ENCODE peak calls at places on chromosomes 3 and 15, in five cellular contexts. S is cardiac fibroblast, U is HFFc6, B is nephron progenitor cell, L is neural progenitor cell. F is an unnamed sample.

GRCh38 chr3:51557993-51558392 is 19.5 kb downstream of the RAD54L2 start:
- DNase-seq in S (no peak), U (no peak), B (no peak), L (no peak), F (no peak)

GRCh38 chr15:41501191-41501917 is 7.7 kb downstream of the ITPKA start:
- DNase-seq in S (no peak), U (no peak), B (peak), L (peak), F (no peak)

GRCh38 chr3:187746479-187747335 is 1.4 kb upstream of the BCL6 start:
- DNase-seq in S (peak), U (peak), B (no peak), L (peak), F (no peak)

GRCh38 chr3:125190781-125191180 is 21.8 kb downstream of the SLC12A8 start:
- DNase-seq in S (no peak), U (no peak), B (no peak), L (no peak), F (no peak)

GRCh38 chr3:59578129-59578528 is 528.3 kb upstream of the CFAP20DC start:
- DNase-seq in S (no peak), U (no peak), B (no peak), L (no peak), F (no peak)

GRCh38 chr3:52520141-52520667 is 13.5 kb downstream of the NT5DC2 start:
- DNase-seq in S (no peak), U (no peak), B (no peak), L (no peak), F (no peak)

GRCh38 chr3:9884555-9885165 is 4.6 kb upstream of the CIDEC start:
- DNase-seq in S (peak), U (peak), B (no peak), L (no peak), F (no peak)

GRCh38 chr3:156356537-156357363 is 198.2 kb downstream of the SSR3 start:
- DNase-seq in S (peak), U (no peak), B (no peak), L (no peak), F (no peak)

GRCh38 chr15:45855210-45855906 is 220.5 kb downstream of the SQOR start:
- DNase-seq in S (no peak), U (no peak), B (no peak), L (no peak), F (no peak)

GRCh38 chr15:58793862-58794261 is 22.8 kb downstream of the MINDY2 start:
- DNase-seq in S (peak), U (no peak), B (no peak), L (no peak), F (no peak)

GRCh38 chr15:78597583-78597982 is 23.2 kb downstream of the CHRNA3 start:
- DNase-seq in S (no peak), U (no peak), B (no peak), L (no peak), F (no peak)

GRCh38 chr3:134481166-134481565 is 4.6 kb downstream of the ANAPC13 start:
- DNase-seq in S (no peak), U (no peak), B (no peak), L (no peak), F (no peak)

GRCh38 chr3:51702156-51702555 is 4.7 kb upstream of the GRM2 start:
- DNase-seq in S (no peak), U (no peak), B (no peak), L (no peak), F (no peak)